ENCODE peak calls at places on chromosomes 7 and 10, in six cellular contexts. Z is retinal pigment epithelial cell; I is CD4-positive, alpha-beta T cell; U is left ventricle myocardium inferior; Q is stomach; D is astrocyte of the cerebellum. L is an unnamed sample.

GRCh38 chr7:15309891-15310290 is 251.9 kb downstream of the AGMO start:
- DNase-seq in Z (peak), I (no peak), U (no peak), Q (no peak), D (no peak), L (no peak)

GRCh38 chr7:128387663-128388485 is 21.9 kb downstream of the IMPDH1 start:
- DNase-seq in Z (no peak), I (peak), U (peak), Q (peak), D (peak), L (peak)

GRCh38 chr10:22550732-22551131 is 163.6 kb downstream of the PIP4K2A start:
- DNase-seq in Z (no peak), I (peak), U (peak), Q (peak), D (no peak), L (no peak)

GRCh38 chr10:43682956-43683355 is 34.3 kb upstream of the ZNF32 start:
- DNase-seq in Z (no peak), I (no peak), U (no peak), Q (no peak), D (no peak), L (no peak)

GRCh38 chr7:13742719-13743640 is 246.5 kb downstream of the ETV1 start:
- DNase-seq in Z (peak), I (no peak), U (no peak), Q (peak), D (peak), L (peak)

GRCh38 chr10:14474656-14475055 is 143.9 kb upstream of the FRMD4A start:
- DNase-seq in Z (no peak), I (no peak), U (peak), Q (no peak), D (no peak), L (no peak)

GRCh38 chr7:32062150-32062549 is 8.1 kb downstream of the PDE1C start:
- DNase-seq in Z (no peak), I (no peak), U (no peak), Q (peak), D (no peak), L (no peak)

GRCh38 chr10:120943542-120943941 is 92.4 kb downstream of the WDR11 start:
- DNase-seq in Z (no peak), I (no peak), U (no peak), Q (no peak), D (no peak), L (no peak)

GRCh38 chr10:126101744-126102143 is 205.4 kb downstream of the FANK1 start:
- DNase-seq in Z (no peak), I (no peak), U (no peak), Q (no peak), D (no peak), L (no peak)

GRCh38 chr7:105268511-105269392 is 120.0 kb downstream of the SRPK2 start:
- DNase-seq in Z (peak), I (no peak), U (no peak), Q (no peak), D (peak), L (peak)

GRCh38 chr7:19015066-19015465 is 102.4 kb downstream of the TWIST1 start:
- DNase-seq in Z (no peak), I (no peak), U (no peak), Q (no peak), D (no peak), L (no peak)

GRCh38 chr7:19016140-19016539 is 101.3 kb downstream of the TWIST1 start:
- DNase-seq in Z (no peak), I (no peak), U (no peak), Q (no peak), D (no peak), L (no peak)

GRCh38 chr7:19020062-19020461 is 97.4 kb downstream of the TWIST1 start:
- DNase-seq in Z (no peak), I (no peak), U (no peak), Q (no peak), D (no peak), L (no peak)

GRCh38 chr7:19020711-19021110 is 96.7 kb downstream of the TWIST1 start:
- DNase-seq in Z (no peak), I (no peak), U (no peak), Q (no peak), D (no peak), L (no peak)

GRCh38 chr7:19017374-19017773 is 100.1 kb downstream of the TWIST1 start:
- DNase-seq in Z (no peak), I (no peak), U (no peak), Q (no peak), D (no peak), L (no peak)
- TF ChIP-seq CTCF in Z (no peak), I (no peak), U (no peak), Q (no peak), D (no peak), L (no peak)

GRCh38 chr10:111037868-111038267 is 39.0 kb upstream of the ADRA2A start:
- DNase-seq in Z (no peak), I (no peak), U (no peak), Q (no peak), D (no peak), L (no peak)
- TF ChIP-seq CTCF in Z (no peak), I (no peak), U (no peak), Q (no peak), D (peak), L (no peak)

DNA sequence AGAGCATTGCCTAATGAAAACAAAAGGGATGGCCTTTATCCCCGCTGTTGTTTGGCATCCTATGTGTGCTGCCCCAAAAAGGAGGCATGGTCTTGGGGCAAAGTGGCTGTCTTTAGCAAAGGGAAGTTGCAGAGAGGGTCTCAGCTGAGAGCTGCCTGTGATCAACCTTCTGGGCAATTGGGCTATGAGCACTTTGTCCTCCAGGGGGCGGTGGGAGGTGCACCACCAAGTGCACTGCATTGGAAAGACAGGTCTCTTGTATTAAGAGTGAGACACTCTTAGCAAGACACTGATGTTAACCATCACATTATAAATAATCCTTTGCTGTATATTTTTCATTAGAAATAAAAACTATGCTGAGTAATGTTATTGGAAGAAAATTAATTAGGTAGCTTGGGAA is 314.8 kb downstream of the POM121L12 start:
- DNase-seq in Z (no peak), I (no peak), U (no peak), Q (no peak), D (no peak), L (no peak)
- TF ChIP-seq CTCF in Z (peak), I (no peak), U (peak), Q (no peak), D (peak), L (no peak)

DNA sequence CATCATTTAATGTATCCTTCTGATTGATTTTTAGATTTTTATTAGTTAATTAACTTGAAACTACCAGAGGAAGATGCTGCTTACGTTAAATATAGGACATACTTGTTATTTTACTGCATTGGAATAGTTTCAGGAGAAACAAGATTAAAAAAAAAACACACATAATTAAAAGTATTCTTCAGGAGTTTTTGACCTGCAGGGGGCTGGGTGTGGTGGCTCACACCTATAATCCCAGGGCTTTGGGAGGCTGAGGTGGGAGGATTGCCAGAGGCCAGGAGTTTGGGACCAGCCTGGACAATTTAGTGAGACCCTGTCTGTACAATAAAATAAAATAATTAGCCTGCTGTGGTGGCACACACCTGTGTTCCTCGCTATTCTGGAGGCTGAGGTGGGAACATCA is 10.7 kb downstream of the CBLL1 start:
- DNase-seq in Z (no peak), I (no peak), U (no peak), Q (no peak), D (no peak), L (no peak)
- TF ChIP-seq CTCF in Z (peak), I (no peak), U (no peak), Q (no peak), D (peak), L (no peak)

DNA sequence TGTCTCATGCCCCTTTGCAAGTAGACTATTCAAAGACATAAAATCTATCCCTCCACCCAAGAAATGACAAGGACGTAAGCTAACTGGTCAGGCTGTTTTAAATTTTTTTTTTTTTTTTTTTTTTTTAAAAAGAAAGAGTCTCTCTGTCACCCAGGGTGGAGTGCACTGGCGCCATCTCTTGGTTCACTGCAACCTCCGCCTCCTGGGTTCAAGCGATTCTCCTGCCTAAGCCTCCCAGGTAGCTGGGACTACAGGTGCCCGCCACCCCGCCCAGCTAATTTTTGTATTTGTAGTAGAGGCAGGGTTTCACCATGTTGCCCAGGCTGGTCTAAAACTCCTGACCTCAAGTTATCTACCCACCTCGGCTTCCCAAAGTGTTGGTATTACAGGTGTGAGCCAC is 11.2 kb downstream of the TRA2A start:
- DNase-seq in Z (no peak), I (no peak), U (no peak), Q (no peak), D (no peak), L (no peak)
- TF ChIP-seq CTCF in Z (peak), I (no peak), U (no peak), Q (no peak), D (peak), L (no peak)

DNA sequence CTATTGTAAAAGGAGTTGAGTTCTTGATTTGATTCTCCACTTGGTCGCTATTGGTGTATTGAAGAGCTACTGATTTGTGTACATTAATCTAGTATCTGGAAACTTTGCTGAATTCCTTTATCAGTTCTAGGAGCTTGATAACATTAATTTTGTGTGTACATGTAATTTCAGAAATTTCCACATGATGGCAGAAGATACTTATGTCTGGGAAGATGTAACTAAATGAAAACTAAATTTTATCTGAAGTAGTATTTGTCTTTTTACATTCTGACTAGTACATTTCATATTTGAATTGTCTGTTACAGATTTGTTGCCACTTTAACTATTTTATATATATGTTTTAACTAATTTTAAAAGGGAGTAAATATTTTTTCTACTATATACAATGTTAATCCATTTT is 27.6 kb downstream of the SDHAF3 start:
- DNase-seq in Z (no peak), I (no peak), U (no peak), Q (no peak), D (peak), L (peak)
- TF ChIP-seq CTCF in Z (peak), I (peak), U (peak), Q (peak), D (peak), L (peak)

GRCh38 chr7:155844019-155844453 is 31.8 kb upstream of the SHH start:
- DNase-seq in Z (no peak), I (no peak), U (no peak), Q (peak), D (no peak), L (no peak)
- TF ChIP-seq CTCF in Z (no peak), I (no peak), U (no peak), Q (peak), D (no peak), L (no peak)

GRCh38 chr10:86347856-86348255 is 18.7 kb downstream of the GRID1 start:
- DNase-seq in Z (no peak), I (no peak), U (no peak), Q (no peak), D (no peak), L (no peak)

GRCh38 chr10:86350897-86351296 is 15.7 kb downstream of the GRID1 start:
- DNase-seq in Z (no peak), I (no peak), U (no peak), Q (no peak), D (no peak), L (no peak)

GRCh38 chr10:86349940-86350630 is 16.5 kb downstream of the GRID1 start:
- DNase-seq in Z (no peak), I (no peak), U (no peak), Q (no peak), D (no peak), L (no peak)

GRCh38 chr10:86348321-86349210 is 18.0 kb downstream of the GRID1 start:
- DNase-seq in Z (no peak), I (no peak), U (no peak), Q (no peak), D (no peak), L (no peak)

DNA sequence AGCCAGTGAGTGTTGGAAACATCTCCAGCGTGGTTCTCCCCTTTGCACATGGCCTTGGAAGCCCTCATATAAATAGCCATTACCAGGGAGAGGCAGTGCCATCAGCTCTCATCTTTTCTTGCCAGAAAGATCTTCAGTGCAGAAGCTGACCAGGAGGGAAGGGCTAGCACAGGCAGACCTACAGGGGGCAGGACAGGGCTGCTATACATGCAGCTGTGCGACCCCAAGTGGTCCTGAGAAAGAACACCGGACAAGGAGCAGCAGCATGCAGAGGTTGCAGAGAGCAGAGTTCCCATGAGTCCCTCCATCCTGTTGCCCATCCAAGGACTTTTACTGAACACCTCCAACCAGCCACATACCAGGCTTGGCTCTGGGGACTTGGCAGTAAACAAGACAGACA is 17.1 kb downstream of the GRID1 start:
- DNase-seq in Z (no peak), I (no peak), U (no peak), Q (no peak), D (no peak), L (no peak)
- TF ChIP-seq CTCF in Z (peak), I (no peak), U (no peak), Q (no peak), D (peak), L (peak)

GRCh38 chr10:122290334-122290733 is 19.2 kb downstream of the BTBD16 start:
- DNase-seq in Z (no peak), I (no peak), U (no peak), Q (peak), D (no peak), L (no peak)

GRCh38 chr10:122287584-122287983 is 16.5 kb downstream of the BTBD16 start:
- DNase-seq in Z (no peak), I (no peak), U (no peak), Q (no peak), D (no peak), L (no peak)

GRCh38 chr10:122285506-122286444 is 14.7 kb downstream of the BTBD16 start:
- DNase-seq in Z (no peak), I (no peak), U (no peak), Q (peak), D (no peak), L (no peak)

GRCh38 chr10:122288917-122289316 is 17.8 kb downstream of the BTBD16 start:
- DNase-seq in Z (no peak), I (no peak), U (no peak), Q (no peak), D (no peak), L (no peak)

GRCh38 chr10:122286872-122287271 is 15.8 kb downstream of the BTBD16 start:
- DNase-seq in Z (peak), I (no peak), U (peak), Q (no peak), D (peak), L (no peak)
- TF ChIP-seq CTCF in Z (no peak), I (no peak), U (no peak), Q (no peak), D (no peak), L (no peak)

GRCh38 chr7:71472962-71473361 is 341.0 kb downstream of the GALNT17 start:
- DNase-seq in Z (no peak), I (no peak), U (no peak), Q (no peak), D (no peak), L (no peak)

GRCh38 chr7:71479231-71479630 is 347.3 kb downstream of the GALNT17 start:
- DNase-seq in Z (no peak), I (no peak), U (no peak), Q (no peak), D (no peak), L (no peak)

GRCh38 chr7:71477441-71477840 is 345.5 kb downstream of the GALNT17 start:
- DNase-seq in Z (no peak), I (no peak), U (no peak), Q (no peak), D (no peak), L (no peak)

GRCh38 chr7:71470948-71471347 is 339.0 kb downstream of the GALNT17 start:
- DNase-seq in Z (no peak), I (no peak), U (no peak), Q (no peak), D (no peak), L (no peak)

DNA sequence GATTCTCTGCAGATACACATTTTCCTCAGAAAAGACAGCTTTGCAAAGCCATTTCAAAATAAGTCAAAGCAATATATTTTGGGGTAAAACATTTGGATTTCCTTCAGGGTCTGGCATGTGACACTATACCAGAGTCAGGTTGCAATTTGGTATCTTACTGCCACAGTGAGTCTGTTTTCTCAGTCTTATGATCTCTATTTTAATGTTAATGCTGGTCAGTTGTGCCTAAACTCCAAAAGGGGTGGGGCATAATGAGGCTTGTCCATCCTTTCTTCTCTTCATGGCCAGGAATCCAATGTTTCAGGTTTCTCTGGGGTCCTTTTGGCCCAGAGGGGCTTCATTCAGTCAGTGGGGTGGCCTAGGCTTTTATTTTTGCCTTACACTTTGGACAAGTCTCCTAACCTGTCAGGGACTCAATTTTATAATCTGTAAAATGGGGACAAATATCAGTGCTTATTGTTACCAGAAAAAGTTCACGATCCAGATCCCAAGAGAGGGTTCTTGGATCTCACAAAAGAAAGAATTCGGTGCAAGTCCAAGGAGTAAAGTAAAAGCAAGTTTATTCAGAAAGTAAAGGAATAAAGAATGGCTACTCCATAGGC is 341.5 kb downstream of the GALNT17 start:
- DNase-seq in Z (no peak), I (no peak), U (no peak), Q (no peak), D (no peak), L (no peak)
- TF ChIP-seq CTCF in Z (no peak), I (no peak), U (no peak), Q (no peak), D (no peak), L (no peak)

L was measured in AG09319.